ENCODE peak calls at places on chromosomes 5 and 9, in four cellular contexts. One of them, this sample, is unnamed.

GRCh38 chr5:122420126-122420525 is 108.1 kb downstream of the SNCAIP start:
- DNase-seq in PC-3: no peak
- DNase-seq in astrocyte of the cerebellum: no peak
- DNase-seq in fibroblast of pulmonary artery: no peak
- DNase-seq in this sample: no peak

GRCh38 chr9:83962165-83962564 is 17.9 kb downstream of the HNRNPK start:
- DNase-seq in fibroblast of pulmonary artery: peak
- DNase-seq in astrocyte of the cerebellum: no peak
- DNase-seq in PC-3: peak
- DNase-seq in this sample: no peak

GRCh38 chr5:8689773-8690172 is 820.8 kb downstream of the MTRR start:
- DNase-seq in astrocyte of the cerebellum: no peak
- DNase-seq in PC-3: no peak
- DNase-seq in fibroblast of pulmonary artery: no peak
- DNase-seq in this sample: no peak

GRCh38 chr5:52864376-52864775 is 76.7 kb downstream of the ITGA1 start:
- DNase-seq in fibroblast of pulmonary artery: peak
- DNase-seq in astrocyte of the cerebellum: peak
- DNase-seq in PC-3: no peak
- DNase-seq in this sample: peak

GRCh38 chr5:17374157-17374556 is 123.9 kb upstream of the TAF11L2 start:
- DNase-seq in PC-3: peak
- DNase-seq in astrocyte of the cerebellum: no peak
- DNase-seq in fibroblast of pulmonary artery: peak
- DNase-seq in this sample: no peak

GRCh38 chr9:28014212-28014611 is 440.9 kb upstream of the C9orf72 start:
- DNase-seq in PC-3: no peak
- DNase-seq in astrocyte of the cerebellum: no peak
- DNase-seq in fibroblast of pulmonary artery: no peak
- DNase-seq in this sample: no peak

GRCh38 chr5:153883829-153884228 is 154.9 kb downstream of the FAM114A2 start:
- DNase-seq in PC-3: no peak
- DNase-seq in astrocyte of the cerebellum: no peak
- DNase-seq in fibroblast of pulmonary artery: no peak
- DNase-seq in this sample: no peak

GRCh38 chr5:40619406-40619805 is 60.3 kb upstream of the PTGER4 start:
- DNase-seq in PC-3: peak
- DNase-seq in astrocyte of the cerebellum: no peak
- DNase-seq in fibroblast of pulmonary artery: no peak
- DNase-seq in this sample: no peak

GRCh38 chr9:124574534-124574933 is 67.3 kb upstream of the NR5A1 start:
- DNase-seq in astrocyte of the cerebellum: no peak
- DNase-seq in PC-3: no peak
- DNase-seq in fibroblast of pulmonary artery: no peak
- DNase-seq in this sample: no peak

GRCh38 chr9:134217431-134218210 is 53.3 kb upstream of the RNU6ATAC start:
- DNase-seq in PC-3: peak
- DNase-seq in fibroblast of pulmonary artery: no peak
- DNase-seq in astrocyte of the cerebellum: no peak
- DNase-seq in this sample: no peak
- TF ChIP-seq CTCF in PC-3: peak
- TF ChIP-seq CTCF in fibroblast of pulmonary artery: no peak
- TF ChIP-seq CTCF in astrocyte of the cerebellum: no peak
- TF ChIP-seq CTCF in this sample: peak

GRCh38 chr9:110128664-110129329 is 79.2 kb downstream of the C9orf152 start:
- DNase-seq in PC-3: no peak
- DNase-seq in fibroblast of pulmonary artery: no peak
- DNase-seq in astrocyte of the cerebellum: no peak
- DNase-seq in this sample: no peak
- H3K4me3 ChIP-seq in PC-3: no peak
- H3K4me3 ChIP-seq in fibroblast of pulmonary artery: peak
- H3K4me3 ChIP-seq in astrocyte of the cerebellum: no peak
- H3K4me3 ChIP-seq in this sample: no peak

GRCh38 chr5:125874717-125875116 is 548.5 kb upstream of the GRAMD2B start:
- DNase-seq in astrocyte of the cerebellum: no peak
- DNase-seq in fibroblast of pulmonary artery: no peak
- DNase-seq in PC-3: peak
- DNase-seq in this sample: no peak
- TF ChIP-seq CTCF in astrocyte of the cerebellum: no peak
- TF ChIP-seq CTCF in fibroblast of pulmonary artery: no peak
- TF ChIP-seq CTCF in PC-3: peak
- TF ChIP-seq CTCF in this sample: peak

GRCh38 chr9:35732185-35733108 is at the start of the genes CREB3 and TLN1:
- DNase-seq in fibroblast of pulmonary artery: peak
- DNase-seq in astrocyte of the cerebellum: peak
- DNase-seq in PC-3: peak
- DNase-seq in this sample: peak

GRCh38 chr9:35730486-35730854 is 1.5 kb downstream of the TLN1 start:
- DNase-seq in fibroblast of pulmonary artery: no peak
- DNase-seq in astrocyte of the cerebellum: no peak
- DNase-seq in PC-3: no peak
- DNase-seq in this sample: no peak

GRCh38 chr9:35734096-35734495 is 1.6 kb downstream of the CREB3 start:
- DNase-seq in fibroblast of pulmonary artery: no peak
- DNase-seq in astrocyte of the cerebellum: no peak
- DNase-seq in PC-3: no peak
- DNase-seq in this sample: no peak

GRCh38 chr9:35731415-35732184 is 395 bp downstream of the TLN1 start:
- DNase-seq in astrocyte of the cerebellum: no peak
- DNase-seq in fibroblast of pulmonary artery: no peak
- DNase-seq in PC-3: no peak
- DNase-seq in this sample: no peak

GRCh38 chr9:35733109-35733541 is 659 bp downstream of the CREB3 start:
- DNase-seq in fibroblast of pulmonary artery: peak
- DNase-seq in PC-3: peak
- DNase-seq in astrocyte of the cerebellum: peak
- DNase-seq in this sample: no peak
- H3K4me3 ChIP-seq in fibroblast of pulmonary artery: peak
- H3K4me3 ChIP-seq in PC-3: peak
- H3K4me3 ChIP-seq in astrocyte of the cerebellum: peak
- H3K4me3 ChIP-seq in this sample: peak

DNA sequence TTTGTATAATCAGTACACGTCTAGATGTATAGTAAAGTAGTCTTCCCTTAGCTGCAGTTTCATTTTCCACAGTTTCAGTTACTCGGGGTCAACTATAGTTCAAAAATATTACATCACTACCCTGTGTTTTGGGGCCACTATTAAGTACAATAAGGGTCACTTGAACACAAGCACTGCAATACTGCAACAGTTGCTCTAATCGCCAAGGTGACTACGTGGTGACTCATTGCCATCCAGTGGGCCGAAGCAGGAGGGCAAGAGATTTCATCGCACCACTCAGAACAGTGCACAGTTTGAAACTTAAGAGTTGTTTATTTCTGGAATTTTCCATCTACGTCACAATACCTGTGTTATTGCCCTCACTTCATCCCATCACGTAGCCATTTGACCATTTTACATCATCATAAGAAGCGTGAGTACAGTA is at the start of gene ARL14EPL:
- DNase-seq in astrocyte of the cerebellum: peak
- DNase-seq in PC-3: peak
- DNase-seq in fibroblast of pulmonary artery: peak
- DNase-seq in this sample: peak
- TF ChIP-seq CTCF in astrocyte of the cerebellum: peak
- TF ChIP-seq CTCF in PC-3: peak
- TF ChIP-seq CTCF in fibroblast of pulmonary artery: peak
- TF ChIP-seq CTCF in this sample: peak

GRCh38 chr9:113879906-113880305 is 3.8 kb downstream of the ZNF618 start:
- DNase-seq in PC-3: no peak
- DNase-seq in astrocyte of the cerebellum: no peak
- DNase-seq in fibroblast of pulmonary artery: peak
- DNase-seq in this sample: no peak
- H3K4me3 ChIP-seq in PC-3: no peak
- H3K4me3 ChIP-seq in astrocyte of the cerebellum: no peak
- H3K4me3 ChIP-seq in fibroblast of pulmonary artery: peak
- H3K4me3 ChIP-seq in this sample: no peak

DNA sequence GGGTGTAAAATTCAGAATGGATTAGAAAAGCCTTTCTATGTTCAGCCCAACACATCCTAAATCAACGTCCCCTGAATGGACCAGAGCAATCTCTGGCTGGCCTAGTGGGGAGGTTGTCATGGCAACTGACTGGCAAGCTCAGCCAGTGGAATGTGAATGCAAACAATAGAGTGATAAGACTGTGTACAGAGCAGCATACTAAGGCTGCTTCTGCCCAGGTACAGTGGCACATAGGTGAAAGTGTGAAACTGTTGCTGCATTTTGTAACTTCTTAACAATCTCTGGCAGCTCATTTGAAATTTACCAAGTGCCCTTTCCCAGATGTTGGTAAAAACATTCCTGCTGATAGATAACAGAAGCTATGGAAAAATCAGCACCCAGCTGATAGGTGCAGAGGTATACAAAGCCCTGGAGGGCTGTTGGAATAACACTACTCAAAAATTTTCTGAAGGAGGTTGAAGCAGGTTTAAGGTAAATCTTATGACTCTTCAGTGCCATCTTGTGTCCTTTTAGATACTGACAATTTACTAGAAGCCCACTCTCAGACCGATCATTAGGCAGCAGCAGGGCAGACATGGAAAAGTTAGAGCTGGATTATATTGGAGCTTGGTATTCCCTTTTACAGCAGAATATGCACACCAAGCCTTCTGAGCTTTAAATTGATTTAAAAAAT is 267.3 kb downstream of the RAB3C start:
- DNase-seq in astrocyte of the cerebellum: peak
- DNase-seq in fibroblast of pulmonary artery: peak
- DNase-seq in PC-3: peak
- DNase-seq in this sample: peak
- TF ChIP-seq CTCF in astrocyte of the cerebellum: peak
- TF ChIP-seq CTCF in fibroblast of pulmonary artery: peak
- TF ChIP-seq CTCF in PC-3: peak
- TF ChIP-seq CTCF in this sample: peak

GRCh38 chr5:36066540-36067210 is at the start of gene UGT3A2:
- DNase-seq in PC-3: no peak
- DNase-seq in astrocyte of the cerebellum: no peak
- DNase-seq in fibroblast of pulmonary artery: no peak
- DNase-seq in this sample: no peak
- H3K4me3 ChIP-seq in PC-3: no peak
- H3K4me3 ChIP-seq in astrocyte of the cerebellum: no peak
- H3K4me3 ChIP-seq in fibroblast of pulmonary artery: no peak
- H3K4me3 ChIP-seq in this sample: peak

DNA sequence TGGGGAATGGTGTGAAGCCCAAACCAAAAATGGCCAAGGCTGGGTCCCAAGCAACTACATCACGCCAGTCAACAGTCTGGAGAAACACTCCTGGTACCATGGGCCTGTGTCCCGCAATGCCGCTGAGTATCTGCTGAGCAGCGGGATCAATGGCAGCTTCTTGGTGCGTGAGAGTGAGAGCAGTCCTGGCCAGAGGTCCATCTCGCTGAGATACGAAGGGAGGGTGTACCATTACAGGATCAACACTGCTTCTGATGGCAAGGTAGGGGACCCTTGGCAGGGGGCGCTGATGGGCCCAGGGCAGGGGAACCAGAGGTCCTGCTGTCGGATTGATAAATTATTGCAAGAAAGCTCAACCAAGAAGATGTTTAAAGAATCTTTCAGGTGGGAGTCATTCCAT is 19.8 kb downstream of the ABL1 start:
- DNase-seq in astrocyte of the cerebellum: no peak
- DNase-seq in PC-3: no peak
- DNase-seq in fibroblast of pulmonary artery: no peak
- DNase-seq in this sample: no peak
- TF ChIP-seq CTCF in astrocyte of the cerebellum: no peak
- TF ChIP-seq CTCF in PC-3: peak
- TF ChIP-seq CTCF in fibroblast of pulmonary artery: no peak
- TF ChIP-seq CTCF in this sample: no peak

GRCh38 chr9:133785753-133786370 is 47.7 kb upstream of the SARDH start:
- DNase-seq in PC-3: no peak
- DNase-seq in astrocyte of the cerebellum: no peak
- DNase-seq in fibroblast of pulmonary artery: no peak
- DNase-seq in this sample: no peak
- H3K4me3 ChIP-seq in PC-3: no peak
- H3K4me3 ChIP-seq in astrocyte of the cerebellum: no peak
- H3K4me3 ChIP-seq in fibroblast of pulmonary artery: no peak
- H3K4me3 ChIP-seq in this sample: no peak

This sample was measured in retinal pigment epithelial cell.